ENCODE peak calls at places on chromosomes 13 and 19, in five cellular contexts. W, C, A, X and O are unnamed samples.
A peak's percentile ranks its signal among the peaks of the same experiment; 100 is the strongest.

GRCh38 chr19:3359850-3360493 is 6.4 kb upstream of the NFIC start:
- DNase-seq in W (no peak), C (no peak), A (no peak), X (no peak), O (peak; percentile 84)

GRCh38 chr19:16199275-16199932 is 1.7 kb downstream of the AP1M1 start:
- DNase-seq in W (no peak), C (no peak), A (no peak), X (no peak), O (no peak)

GRCh38 chr19:13461536-13461935 is 44.7 kb downstream of the CACNA1A start:
- DNase-seq in W (no peak), C (no peak), A (no peak), X (no peak), O (no peak)

GRCh38 chr13:40317980-40318327 is 348.5 kb downstream of the FOXO1 start:
- DNase-seq in W (no peak), C (no peak), A (no peak), X (no peak), O (no peak)

GRCh38 chr19:32599736-32600157 is 18.8 kb downstream of the PDCD5 start:
- DNase-seq in W (no peak), C (no peak), A (no peak), X (peak; percentile 47), O (no peak)

GRCh38 chr13:45055198-45055901 is 65.0 kb upstream of the GTF2F2 start:
- DNase-seq in W (no peak), C (no peak), A (no peak), X (no peak), O (no peak)

GRCh38 chr19:2636142-2636896 is 66.2 kb downstream of the GNG7 start:
- DNase-seq in W (no peak), C (no peak), A (no peak), X (no peak), O (no peak)

GRCh38 chr19:10861118-10861651 is 10.2 kb upstream of the CARM1 start:
- DNase-seq in W (peak; percentile 55), C (no peak), A (no peak), X (no peak), O (no peak)

GRCh38 chr13:56335775-56336174 is 804.9 kb upstream of the PRR20A start:
- DNase-seq in W (no peak), C (no peak), A (no peak), X (no peak), O (no peak)

GRCh38 chr19:33514885-33515485 is 6.6 kb downstream of the PEPD start:
- DNase-seq in W (peak; percentile 35), C (no peak), A (no peak), X (no peak), O (no peak)

GRCh38 chr13:25848822-25849740 is 202.7 kb downstream of the SHISA2 start:
- DNase-seq in W (no peak), C (no peak), A (no peak), X (no peak), O (no peak)

GRCh38 chr19:43409415-43409814 is 5.3 kb upstream of the TEX101 start:
- DNase-seq in W (no peak), C (no peak), A (no peak), X (no peak), O (no peak)

GRCh38 chr19:49642488-49643035 is 553 bp downstream of the SCAF1 start:
- DNase-seq in W (peak; percentile 33), C (no peak), A (no peak), X (no peak), O (no peak)

GRCh38 chr19:12994701-12995595 is at the start of gene NFIX:
- DNase-seq in W (peak; percentile 82), C (peak; percentile 70), A (no peak), X (peak; percentile 12), O (peak; percentile 84)

GRCh38 chr13:92745233-92745632 is 481.4 kb upstream of the GPC6 start:
- DNase-seq in W (no peak), C (no peak), A (no peak), X (no peak), O (no peak)

GRCh38 chr19:33511346-33511745 is 10.2 kb downstream of the PEPD start:
- DNase-seq in W (no peak), C (no peak), A (no peak), X (no peak), O (no peak)

GRCh38 chr13:46121597-46122163 is 16.8 kb upstream of the CPB2 start:
- DNase-seq in W (no peak), C (no peak), A (no peak), X (no peak), O (no peak)

GRCh38 chr19:6161271-6161850 is 25.9 kb downstream of the ACSBG2 start:
- DNase-seq in W (no peak), C (no peak), A (no peak), X (peak; percentile 20), O (no peak)

GRCh38 chr13:36126496-36126895 is 4.7 kb downstream of the DCLK1 start:
- DNase-seq in W (no peak), C (no peak), A (no peak), X (no peak), O (no peak)

GRCh38 chr19:22607653-22608430 is 26.3 kb upstream of the ZNF492 start:
- DNase-seq in W (no peak), C (no peak), A (no peak), X (no peak), O (no peak)

GRCh38 chr13:85137516-85137915 is 661.7 kb downstream of the SLITRK6 start:
- DNase-seq in W (no peak), C (no peak), A (no peak), X (no peak), O (no peak)

GRCh38 chr13:49057176-49057575 is 81.5 kb downstream of the FNDC3A start:
- DNase-seq in W (no peak), C (no peak), A (no peak), X (no peak), O (no peak)

GRCh38 chr19:7294571-7295212 is 478 bp upstream of the INSR start:
- DNase-seq in W (peak; percentile 86), C (peak; percentile 60), A (no peak), X (peak; percentile 71), O (peak; percentile 83)

GRCh38 chr19:51407631-51408131 is 9.8 kb downstream of the SIGLEC10 start:
- DNase-seq in W (no peak), C (no peak), A (no peak), X (no peak), O (peak; percentile 51)

GRCh38 chr19:32550666-32551065 is 30.3 kb upstream of the PDCD5 start:
- DNase-seq in W (no peak), C (no peak), A (no peak), X (no peak), O (no peak)

GRCh38 chr13:80276371-80277289 is 64.3 kb downstream of the SPRY2 start:
- DNase-seq in W (no peak), C (no peak), A (no peak), X (peak; percentile 35), O (no peak)

GRCh38 chr19:10662384-10663251 is 8.5 kb downstream of the ILF3 start:
- DNase-seq in W (no peak), C (no peak), A (no peak), X (no peak), O (no peak)

GRCh38 chr19:54148158-54148557 is 10.6 kb downstream of the CNOT3 start:
- DNase-seq in W (no peak), C (no peak), A (no peak), X (no peak), O (no peak)

GRCh38 chr13:37131092-37131491 is 25.6 kb upstream of the CSNK1A1L start:
- DNase-seq in W (no peak), C (no peak), A (no peak), X (no peak), O (no peak)

GRCh38 chr19:5130371-5131030 is 161.6 kb downstream of the KDM4B start:
- DNase-seq in W (peak; percentile 38), C (no peak), A (no peak), X (no peak), O (peak; percentile 90)

GRCh38 chr13:37640499-37640898 is 41.9 kb upstream of the POSTN start:
- DNase-seq in W (no peak), C (no peak), A (no peak), X (no peak), O (no peak)

GRCh38 chr19:43633520-43633919 is 6.1 kb downstream of the CADM4 start:
- DNase-seq in W (no peak), C (no peak), A (no peak), X (no peak), O (no peak)

GRCh38 chr13:45511310-45512147 is 46.8 kb downstream of the COG3 start:
- DNase-seq in W (no peak), C (no peak), A (no peak), X (peak; percentile 30), O (no peak)

GRCh38 chr13:33087091-33087490 is 70.9 kb downstream of the KL start:
- DNase-seq in W (no peak), C (no peak), A (no peak), X (no peak), O (no peak)

GRCh38 chr13:54018485-54018884 is 989.9 kb downstream of the OLFM4 start:
- DNase-seq in W (no peak), C (no peak), A (no peak), X (no peak), O (no peak)

GRCh38 chr13:35765387-35765786 is 288.9 kb upstream of the MAB21L1 start:
- DNase-seq in W (no peak), C (no peak), A (no peak), X (no peak), O (no peak)

GRCh38 chr13:98199480-98199879 is 22.4 kb upstream of the RNF113B start:
- DNase-seq in W (no peak), C (no peak), A (no peak), X (no peak), O (no peak)

GRCh38 chr19:5149930-5150329 is 181.0 kb downstream of the KDM4B start:
- DNase-seq in W (no peak), C (no peak), A (no peak), X (no peak), O (peak; percentile 19)

GRCh38 chr19:2555422-2556220 is 79.7 kb downstream of the GADD45B start:
- DNase-seq in W (no peak), C (no peak), A (no peak), X (no peak), O (no peak)